ENCODE peak calls at places on chromosomes 12 and 14, in seven cellular contexts. Y is AG10803; K is CD8-positive, alpha-beta memory T cell; A is astrocyte of the spinal cord; L is MM.1S; Q is mesenchymal stem cell; I is choroid plexus epithelial cell. H is an unnamed sample.

GRCh38 chr12:53071591-53072551 is 7.3 kb downstream of the SPRYD3 start:
- DNase-seq in Q (no peak), K (no peak), L (no peak), A (no peak), I (peak), Y (peak), H (no peak)

GRCh38 chr12:96190403-96191170 is 3.6 kb upstream of the ELK3 start:
- DNase-seq in I (peak), Y (peak), Q (peak), A (no peak), K (no peak), L (no peak), H (no peak)

GRCh38 chr12:110844551-110845395 is 2.0 kb upstream of the CCDC63 start:
- DNase-seq in K (no peak), I (no peak), A (peak), L (no peak), Y (peak), Q (peak), H (no peak)

GRCh38 chr12:92596388-92596787 is 106.4 kb upstream of the PLEKHG7 start:
- DNase-seq in L (no peak), K (no peak), A (peak), Y (no peak), Q (peak), I (peak), H (peak)

GRCh38 chr12:65324056-65324455 is 45.6 kb downstream of the MSRB3 start:
- DNase-seq in A (no peak), I (peak), L (no peak), Q (no peak), K (no peak), Y (peak), H (peak)

GRCh38 chr14:95833429-95833828 is 43.2 kb upstream of the TUNAR start:
- DNase-seq in A (no peak), I (no peak), K (no peak), Y (no peak), L (no peak), Q (no peak), H (no peak)

GRCh38 chr12:24020391-24021163 is 71.1 kb upstream of the SOX5 start:
- DNase-seq in K (no peak), Q (no peak), L (no peak), Y (no peak), A (no peak), I (no peak), H (no peak)

GRCh38 chr12:75656650-75657049 is 145.2 kb upstream of the KRR1 start:
- DNase-seq in I (peak), Y (peak), Q (peak), A (peak), L (no peak), K (no peak), H (peak)

GRCh38 chr12:79988368-79988767 is 53.5 kb upstream of the PPP1R12A start:
- DNase-seq in Y (peak), A (peak), K (no peak), I (peak), L (no peak), Q (peak), H (peak)

GRCh38 chr12:19402743-19403400 is 36.4 kb upstream of the AEBP2 start:
- DNase-seq in I (peak), A (peak), K (no peak), Y (peak), L (no peak), Q (peak), H (no peak)

GRCh38 chr14:81406863-81407262 is 6.7 kb upstream of the STON2 start:
- DNase-seq in L (no peak), Q (no peak), I (peak), Y (peak), K (no peak), A (peak), H (peak)

GRCh38 chr12:2959508-2960431 is 573 bp downstream of the TEAD4 start:
- DNase-seq in Q (peak), K (no peak), A (peak), Y (peak), I (peak), L (peak), H (peak)

GRCh38 chr14:38254565-38255407 is 1.1 kb downstream of the CLEC14A start:
- DNase-seq in I (no peak), Y (peak), A (peak), Q (no peak), K (no peak), L (no peak), H (peak)

GRCh38 chr14:62914025-62914424 is 131.2 kb downstream of the KCNH5 start:
- DNase-seq in A (peak), K (no peak), I (no peak), Q (peak), L (no peak), Y (no peak), H (peak)

GRCh38 chr12:71431991-71432390 is 7.6 kb upstream of the LGR5 start:
- DNase-seq in K (no peak), Y (no peak), Q (no peak), I (no peak), A (no peak), L (no peak), H (no peak)

GRCh38 chr12:4116251-4117111 is 157.1 kb upstream of the CCND2 start:
- DNase-seq in Y (peak), K (no peak), Q (peak), I (peak), L (peak), A (peak), H (peak)

GRCh38 chr14:69675246-69675583 is 63.8 kb downstream of the SUSD6 start:
- DNase-seq in A (no peak), Y (no peak), Q (no peak), K (no peak), I (no peak), L (no peak), H (no peak)

GRCh38 chr12:85951823-85952222 is 77.7 kb downstream of the NTS start:
- DNase-seq in Y (no peak), L (peak), Q (peak), I (peak), K (no peak), A (peak), H (peak)

GRCh38 chr14:106665814-106666213 is 1139.4 kb downstream of the TMEM121 start:
- DNase-seq in I (no peak), K (peak), Q (no peak), L (peak), A (no peak), Y (no peak), H (no peak)

GRCh38 chr12:98401427-98401826 is 114.0 kb upstream of the TMPO start:
- DNase-seq in K (no peak), Y (no peak), L (no peak), A (peak), Q (peak), I (peak), H (no peak)

GRCh38 chr12:92297932-92298681 is 152.5 kb upstream of the BTG1 start:
- DNase-seq in Y (peak), I (peak), K (peak), A (peak), L (no peak), Q (peak), H (peak)

GRCh38 chr14:77023001-77023996 is 5.2 kb downstream of the IRF2BPL start:
- DNase-seq in I (peak), L (no peak), K (no peak), Q (peak), A (peak), Y (peak), H (peak)

GRCh38 chr12:121782616-121782966 is 10.9 kb downstream of the RHOF start:
- DNase-seq in Y (no peak), K (no peak), L (no peak), A (no peak), I (no peak), Q (no peak), H (no peak)
- H3K4me3 ChIP-seq in Y (no peak), K (no peak), L (no peak), A (no peak), I (no peak), Q (no peak), H (no peak)

DNA sequence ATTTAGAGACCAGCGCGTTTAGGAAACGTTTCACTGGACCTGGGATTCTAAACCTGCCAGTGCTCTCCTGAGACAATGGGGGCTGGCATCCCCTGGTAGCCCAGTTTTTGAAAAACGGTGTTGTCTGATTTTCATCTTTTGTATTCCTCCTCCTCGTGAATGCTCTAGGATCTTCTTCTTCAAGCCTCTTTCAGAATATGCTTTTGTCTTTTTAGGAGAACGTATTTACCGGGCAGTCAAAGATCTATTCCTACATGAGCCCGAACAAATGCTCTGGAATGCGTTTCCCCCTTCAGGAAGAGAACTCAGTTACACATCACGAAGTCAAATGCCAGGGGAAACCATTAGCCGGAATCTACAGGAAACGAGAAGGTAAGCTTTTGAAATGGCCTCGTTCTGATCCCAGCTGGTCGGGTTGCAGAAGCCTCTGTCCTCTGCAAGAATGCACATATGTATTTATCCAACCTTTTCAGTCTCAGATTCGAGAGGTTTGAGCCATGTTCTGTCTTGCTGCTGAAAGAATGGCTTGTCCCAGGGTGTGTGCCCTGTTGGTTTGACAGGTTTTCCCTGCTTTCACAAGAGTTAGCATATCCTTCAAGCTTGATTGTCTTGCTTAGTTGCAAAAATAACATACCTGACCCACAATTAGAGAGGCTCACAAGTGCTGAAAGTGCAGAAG is 6.6 kb downstream of the KMT5A start:
- DNase-seq in Y (peak), Q (peak), I (peak), A (peak), L (no peak), K (no peak), H (peak)
- H3K4me3 ChIP-seq in Y (peak), Q (peak), I (peak), A (peak), L (no peak), K (peak), H (peak)

GRCh38 chr12:113093409-113094101 is 37.0 kb downstream of the DTX1 start:
- DNase-seq in L (no peak), Q (no peak), K (no peak), I (no peak), Y (no peak), A (no peak), H (no peak)
- H3K4me3 ChIP-seq in L (no peak), Q (no peak), K (no peak), I (no peak), Y (no peak), A (no peak), H (no peak)

GRCh38 chr14:23364604-23365352 is at the start of gene EFS:
- DNase-seq in A (peak), Y (peak), K (no peak), L (no peak), Q (peak), I (peak), H (peak)

GRCh38 chr14:23366163-23366921 is 1.4 kb upstream of the EFS start:
- DNase-seq in I (peak), Y (peak), K (no peak), A (peak), Q (peak), L (no peak), H (peak)

GRCh38 chr14:23362200-23362599 is 2.8 kb downstream of the EFS start:
- DNase-seq in A (peak), I (peak), Y (peak), K (no peak), Q (peak), L (no peak), H (peak)

GRCh38 chr14:23364164-23364571 is 804 bp downstream of the EFS start:
- DNase-seq in Y (peak), A (no peak), Q (peak), L (no peak), I (no peak), K (no peak), H (peak)

DNA sequence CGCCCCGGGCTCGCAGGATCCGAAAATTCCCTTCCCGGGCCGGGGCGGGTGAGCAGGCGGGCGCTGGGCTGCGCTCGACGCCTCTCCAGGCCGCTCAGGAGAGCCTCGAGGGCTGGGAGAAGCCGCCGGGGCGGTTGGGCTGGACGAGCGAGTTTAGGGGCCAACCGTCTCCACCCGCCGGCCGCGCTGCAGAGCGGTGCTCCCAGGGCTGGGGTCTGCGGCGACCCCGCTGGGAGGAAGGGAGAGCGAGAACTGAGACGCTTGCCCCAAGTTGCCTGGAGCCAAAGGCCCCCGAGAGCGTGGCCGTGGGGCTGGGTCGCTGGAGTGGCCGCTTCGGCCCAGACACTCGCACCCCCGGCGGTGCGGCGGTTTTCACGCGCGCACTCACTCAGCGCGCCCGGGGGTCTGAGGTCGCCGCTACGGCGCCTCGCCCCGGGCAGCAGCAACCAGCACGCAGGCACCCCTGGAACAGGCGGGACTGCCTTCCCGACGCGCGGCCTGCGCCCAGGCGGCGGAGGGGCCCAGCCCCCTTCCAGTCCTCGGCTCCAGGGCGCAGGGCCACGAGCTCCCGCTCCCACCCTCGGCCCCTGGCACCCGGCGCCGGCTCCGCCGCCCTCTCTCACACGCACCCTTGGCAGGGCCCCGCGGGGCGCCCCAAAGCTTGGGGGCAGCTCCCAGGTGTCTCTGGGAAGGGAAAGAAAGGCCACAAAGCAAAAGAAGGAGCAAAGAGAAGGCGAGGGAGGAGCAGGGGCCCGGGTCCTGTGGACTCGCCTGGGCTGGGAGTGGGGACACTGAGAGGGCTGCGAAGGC is 586 bp upstream of the EFS start:
- DNase-seq in A (peak), K (no peak), Y (no peak), Q (peak), L (no peak), I (peak), H (peak)
- H3K4me3 ChIP-seq in A (peak), K (no peak), Y (peak), Q (peak), L (no peak), I (peak), H (peak)

GRCh38 chr12:6791931-6792520 is 2.7 kb downstream of the CD4 start:
- DNase-seq in A (no peak), I (no peak), K (no peak), Q (no peak), L (no peak), Y (no peak), H (no peak)
- H3K4me3 ChIP-seq in A (no peak), I (no peak), K (peak), Q (no peak), L (no peak), Y (no peak), H (no peak)

GRCh38 chr14:99574099-99574880 is 29.7 kb downstream of the CCDC85C start:
- DNase-seq in A (peak), Y (peak), L (no peak), Q (peak), I (peak), K (no peak), H (peak)
- H3K4me3 ChIP-seq in A (no peak), Y (no peak), L (no peak), Q (no peak), I (no peak), K (no peak), H (no peak)

DNA sequence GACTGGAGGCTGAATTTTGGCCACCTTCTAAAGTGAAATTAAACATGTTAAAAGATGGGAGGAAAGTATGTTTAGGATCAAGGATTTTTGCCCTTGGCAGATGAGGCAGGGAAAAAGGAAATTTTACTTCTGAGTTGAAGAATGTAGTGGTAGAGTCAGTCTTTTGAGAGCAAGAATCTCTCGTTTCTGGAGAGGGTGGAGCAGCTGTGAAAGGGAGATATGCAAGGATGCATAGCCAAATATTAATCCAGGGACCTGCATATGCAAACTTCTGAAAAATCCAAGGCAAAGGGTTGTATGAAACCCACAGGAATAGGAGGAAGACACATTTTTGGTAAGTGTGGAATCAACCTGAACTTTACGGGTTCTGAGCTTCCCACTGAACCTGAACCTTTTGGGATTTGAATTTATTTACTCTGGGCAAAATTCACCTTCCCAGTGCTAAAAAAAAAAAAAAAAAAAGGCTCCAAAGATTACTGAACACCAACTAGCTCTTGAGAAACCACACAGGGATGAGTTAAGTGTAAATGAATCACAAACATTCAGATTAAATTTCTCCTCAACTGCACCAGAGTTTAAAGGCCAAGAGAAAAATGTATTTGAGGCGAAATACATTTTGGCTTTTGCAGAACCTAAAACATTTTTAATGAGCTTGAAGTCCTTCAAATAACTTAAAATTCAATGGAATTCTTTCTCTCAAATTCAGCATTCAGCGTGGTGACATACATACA is 187.1 kb upstream of the CDKN3 start:
- DNase-seq in A (peak), K (no peak), Y (peak), L (no peak), I (peak), Q (peak), H (peak)
- H3K4me3 ChIP-seq in A (no peak), K (no peak), Y (no peak), L (no peak), I (no peak), Q (no peak), H (peak)

GRCh38 chr12:104288635-104289258 is 14.8 kb upstream of the EID3 start:
- DNase-seq in L (peak), Y (peak), K (peak), I (peak), Q (peak), A (peak), H (peak)
- H3K4me3 ChIP-seq in L (peak), Y (peak), K (peak), I (peak), Q (peak), A (peak), H (peak)

DNA sequence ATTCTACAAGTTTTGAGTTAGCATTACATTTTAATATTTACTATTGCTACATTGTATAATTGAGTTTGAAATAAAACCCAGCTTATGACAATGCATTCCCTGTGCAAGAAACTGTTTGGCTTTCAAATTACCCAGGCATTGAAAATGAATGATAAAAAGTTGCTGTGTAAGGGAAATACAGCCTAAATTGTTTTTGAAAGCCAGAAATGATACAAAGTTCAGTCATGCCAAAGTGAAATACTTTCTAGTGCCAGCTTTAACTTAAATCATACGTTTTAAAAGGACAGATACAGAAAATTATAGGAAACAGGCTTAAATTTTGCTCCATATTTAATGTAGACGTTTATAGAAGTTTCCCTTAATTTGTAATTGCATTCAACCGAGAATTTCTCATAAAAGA is 2.8 kb downstream of the MGAT2 start:
- DNase-seq in Q (no peak), K (no peak), A (no peak), Y (no peak), I (no peak), L (no peak), H (peak)
- H3K4me3 ChIP-seq in Q (peak), K (no peak), A (no peak), Y (peak), I (peak), L (peak), H (peak)

DNA sequence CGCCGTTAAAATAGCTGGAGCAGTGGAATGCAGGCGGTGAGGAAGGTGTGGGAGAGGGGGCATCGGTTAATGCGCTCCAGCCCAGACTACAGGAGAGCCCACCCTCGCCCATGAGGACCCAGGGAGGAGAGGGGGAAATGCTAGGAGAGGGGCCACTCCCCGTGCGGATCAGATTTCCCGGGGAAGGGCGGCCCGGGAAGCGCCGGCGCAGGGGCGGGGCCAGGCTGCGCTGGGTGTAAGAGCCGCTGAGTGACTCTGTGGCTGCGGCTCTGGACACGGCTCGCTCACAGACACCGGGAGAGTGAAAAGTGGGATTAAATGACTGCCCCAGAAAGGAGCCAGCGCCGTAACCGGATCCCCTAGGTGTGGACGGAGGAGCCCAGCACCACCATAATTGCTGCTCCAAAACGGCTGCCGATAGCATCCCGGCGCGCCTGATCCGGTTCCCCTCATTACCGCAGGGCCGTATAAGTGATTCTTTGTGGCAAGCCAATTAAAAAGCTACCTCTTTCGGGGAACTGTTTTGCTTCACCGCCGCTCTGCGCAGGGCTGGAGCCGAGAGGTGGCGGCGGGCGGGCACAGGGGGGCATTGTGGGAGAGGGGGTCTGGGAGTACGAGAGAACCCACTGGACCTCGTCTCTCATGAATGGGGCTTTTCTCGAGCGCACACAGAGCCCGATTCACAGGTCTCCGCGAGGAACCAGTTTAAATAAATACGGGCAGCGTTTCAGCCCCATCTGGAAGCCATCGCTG is 2.7 kb downstream of the COL2A1 start:
- DNase-seq in Q (peak), I (no peak), A (peak), L (no peak), Y (peak), K (no peak), H (peak)
- H3K4me3 ChIP-seq in Q (peak), I (peak), A (peak), L (peak), Y (peak), K (peak), H (peak)

H was measured in adipocyte.